ENCODE peak calls at places on chromosomes 2 and 18, in four cellular contexts. One of them, this sample, is unnamed.

GRCh38 chr2:231394201-231395141 is 1.0 kb upstream of the B3GNT7 start:
- DNase-seq in testis: no peak
- DNase-seq in stomach: no peak
- DNase-seq in upper lobe of left lung: peak
- DNase-seq in this sample: peak

GRCh38 chr18:76588591-76589303 is 93.7 kb upstream of the ZNF516 start:
- DNase-seq in testis: peak
- DNase-seq in stomach: peak
- DNase-seq in upper lobe of left lung: no peak
- DNase-seq in this sample: no peak

GRCh38 chr2:220051716-220052115 is 424.3 kb downstream of the SLC4A3 start:
- DNase-seq in testis: no peak
- DNase-seq in stomach: no peak
- DNase-seq in upper lobe of left lung: no peak
- DNase-seq in this sample: no peak

GRCh38 chr2:101223814-101224231 is 28.9 kb upstream of the CNOT11 start:
- DNase-seq in testis: no peak
- DNase-seq in stomach: no peak
- DNase-seq in upper lobe of left lung: peak
- DNase-seq in this sample: no peak

GRCh38 chr2:96082211-96083063 is 33.9 kb downstream of the ADRA2B start:
- DNase-seq in testis: no peak
- DNase-seq in stomach: no peak
- DNase-seq in upper lobe of left lung: peak
- DNase-seq in this sample: no peak

GRCh38 chr2:67865871-67866386 is 196.9 kb downstream of the C1D start:
- DNase-seq in testis: no peak
- DNase-seq in stomach: no peak
- DNase-seq in upper lobe of left lung: no peak
- DNase-seq in this sample: no peak

GRCh38 chr2:28565033-28565432 is 69.2 kb downstream of the PLB1 start:
- DNase-seq in testis: no peak
- DNase-seq in stomach: no peak
- DNase-seq in upper lobe of left lung: no peak
- DNase-seq in this sample: no peak

GRCh38 chr18:13464432-13465125 is 246.0 kb downstream of the LDLRAD4 start:
- DNase-seq in testis: no peak
- DNase-seq in stomach: peak
- DNase-seq in upper lobe of left lung: peak
- DNase-seq in this sample: peak

GRCh38 chr2:138433995-138434991 is 67.3 kb upstream of the SPOPL start:
- DNase-seq in testis: no peak
- DNase-seq in stomach: no peak
- DNase-seq in upper lobe of left lung: no peak
- DNase-seq in this sample: no peak

GRCh38 chr2:169757778-169758177 is 24.1 kb downstream of the KLHL23 start:
- DNase-seq in testis: no peak
- DNase-seq in stomach: no peak
- DNase-seq in upper lobe of left lung: no peak
- DNase-seq in this sample: no peak

GRCh38 chr2:215355801-215356200 is 43.9 kb downstream of the ATIC start:
- DNase-seq in testis: no peak
- DNase-seq in stomach: no peak
- DNase-seq in upper lobe of left lung: no peak
- DNase-seq in this sample: no peak

GRCh38 chr2:10362898-10363195 is 60.1 kb downstream of the HPCAL1 start:
- DNase-seq in testis: no peak
- DNase-seq in stomach: no peak
- DNase-seq in upper lobe of left lung: no peak
- DNase-seq in this sample: no peak

GRCh38 chr2:76274154-76274553 is 563.4 kb upstream of the GCFC2 start:
- DNase-seq in testis: no peak
- DNase-seq in stomach: no peak
- DNase-seq in upper lobe of left lung: no peak
- DNase-seq in this sample: no peak

GRCh38 chr2:134218928-134219707 is 34.8 kb upstream of the MGAT5 start:
- DNase-seq in testis: no peak
- DNase-seq in stomach: no peak
- DNase-seq in upper lobe of left lung: peak
- DNase-seq in this sample: no peak

GRCh38 chr18:12862467-12862866 is 21.6 kb downstream of the PTPN2 start:
- DNase-seq in testis: no peak
- DNase-seq in stomach: peak
- DNase-seq in upper lobe of left lung: peak
- DNase-seq in this sample: peak

GRCh38 chr2:7899923-7900322 is 781.9 kb upstream of the ID2 start:
- DNase-seq in testis: no peak
- DNase-seq in stomach: no peak
- DNase-seq in upper lobe of left lung: no peak
- DNase-seq in this sample: no peak

GRCh38 chr2:239763433-239764097 is 261.6 kb downstream of the NDUFA10 start:
- DNase-seq in testis: peak
- DNase-seq in stomach: no peak
- DNase-seq in upper lobe of left lung: no peak
- DNase-seq in this sample: no peak

GRCh38 chr2:120990451-120990871 is 254.8 kb downstream of the GLI2 start:
- DNase-seq in testis: no peak
- DNase-seq in stomach: peak
- DNase-seq in upper lobe of left lung: no peak
- DNase-seq in this sample: no peak

GRCh38 chr2:47344890-47345583 is 57.9 kb upstream of the MSH2 start:
- DNase-seq in testis: peak
- DNase-seq in stomach: peak
- DNase-seq in upper lobe of left lung: peak
- DNase-seq in this sample: peak

GRCh38 chr2:96163768-96164429 is 18.7 kb upstream of the DUSP2 start:
- DNase-seq in testis: no peak
- DNase-seq in stomach: no peak
- DNase-seq in upper lobe of left lung: peak
- DNase-seq in this sample: no peak

GRCh38 chr2:18719978-18720775 is 130.8 kb upstream of the NT5C1B start:
- DNase-seq in testis: no peak
- DNase-seq in stomach: no peak
- DNase-seq in upper lobe of left lung: no peak
- DNase-seq in this sample: no peak

GRCh38 chr2:66434679-66435548 is at the start of gene MEIS1:
- DNase-seq in testis: peak
- DNase-seq in stomach: peak
- DNase-seq in upper lobe of left lung: peak
- DNase-seq in this sample: peak

GRCh38 chr2:66433945-66434678 is 813 bp upstream of the MEIS1 start:
- DNase-seq in testis: peak
- DNase-seq in stomach: peak
- DNase-seq in upper lobe of left lung: no peak
- DNase-seq in this sample: peak

GRCh38 chr2:66431840-66432511 is 2.9 kb upstream of the MEIS1 start:
- DNase-seq in testis: no peak
- DNase-seq in stomach: no peak
- DNase-seq in upper lobe of left lung: no peak
- DNase-seq in this sample: no peak

GRCh38 chr2:66433695-66433944 is 1.3 kb upstream of the MEIS1 start:
- DNase-seq in testis: no peak
- DNase-seq in stomach: no peak
- DNase-seq in upper lobe of left lung: no peak
- DNase-seq in this sample: no peak

DNA sequence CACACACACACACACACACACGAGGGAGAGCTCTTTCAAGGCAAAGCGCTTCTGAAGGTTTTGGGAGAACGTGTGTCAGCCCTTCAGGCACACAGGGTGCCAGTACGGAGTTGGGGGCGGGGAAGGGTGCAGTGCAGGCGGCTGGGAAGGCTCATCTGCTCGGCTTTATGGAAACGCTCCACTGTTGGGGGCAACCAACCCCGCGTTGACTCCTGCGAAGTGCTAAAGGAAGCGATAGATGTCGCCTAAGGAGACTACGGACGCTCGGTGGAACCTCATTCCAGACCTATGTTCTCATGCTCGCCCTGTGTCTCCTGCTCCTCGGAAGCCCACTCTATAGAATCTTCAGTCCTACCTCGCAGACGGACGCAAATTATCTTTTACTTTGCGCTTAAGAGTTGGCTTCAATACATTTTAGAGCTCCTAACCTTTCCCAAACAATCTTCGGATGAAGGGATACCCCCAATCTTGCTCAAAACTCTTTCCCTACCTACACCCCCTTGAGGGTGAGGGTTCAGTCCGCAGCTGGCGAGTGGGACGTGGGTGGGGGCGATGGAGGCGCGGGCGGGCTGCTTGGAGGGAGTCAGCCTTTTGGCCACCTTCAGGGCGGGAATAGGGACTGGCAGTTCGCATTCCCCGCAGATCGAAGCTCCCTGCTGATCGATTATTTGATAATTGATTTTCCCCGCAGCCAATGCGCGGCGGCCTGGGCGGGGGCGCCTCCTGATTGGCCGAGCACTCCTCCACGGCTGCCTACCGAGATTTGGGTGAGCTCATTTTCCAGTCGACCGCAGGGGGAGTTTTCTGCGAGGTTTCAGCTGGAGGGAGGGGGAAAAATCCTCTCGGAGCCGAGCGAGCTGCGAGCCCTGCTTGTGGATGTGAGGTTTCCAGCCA is 1.9 kb upstream of the MEIS1 start:
- DNase-seq in testis: peak
- DNase-seq in stomach: peak
- DNase-seq in upper lobe of left lung: peak
- DNase-seq in this sample: peak
- TF ChIP-seq POLR2A in testis: no peak
- TF ChIP-seq POLR2A in stomach: no peak
- TF ChIP-seq POLR2A in upper lobe of left lung: no peak
- TF ChIP-seq POLR2A in this sample: peak

DNA sequence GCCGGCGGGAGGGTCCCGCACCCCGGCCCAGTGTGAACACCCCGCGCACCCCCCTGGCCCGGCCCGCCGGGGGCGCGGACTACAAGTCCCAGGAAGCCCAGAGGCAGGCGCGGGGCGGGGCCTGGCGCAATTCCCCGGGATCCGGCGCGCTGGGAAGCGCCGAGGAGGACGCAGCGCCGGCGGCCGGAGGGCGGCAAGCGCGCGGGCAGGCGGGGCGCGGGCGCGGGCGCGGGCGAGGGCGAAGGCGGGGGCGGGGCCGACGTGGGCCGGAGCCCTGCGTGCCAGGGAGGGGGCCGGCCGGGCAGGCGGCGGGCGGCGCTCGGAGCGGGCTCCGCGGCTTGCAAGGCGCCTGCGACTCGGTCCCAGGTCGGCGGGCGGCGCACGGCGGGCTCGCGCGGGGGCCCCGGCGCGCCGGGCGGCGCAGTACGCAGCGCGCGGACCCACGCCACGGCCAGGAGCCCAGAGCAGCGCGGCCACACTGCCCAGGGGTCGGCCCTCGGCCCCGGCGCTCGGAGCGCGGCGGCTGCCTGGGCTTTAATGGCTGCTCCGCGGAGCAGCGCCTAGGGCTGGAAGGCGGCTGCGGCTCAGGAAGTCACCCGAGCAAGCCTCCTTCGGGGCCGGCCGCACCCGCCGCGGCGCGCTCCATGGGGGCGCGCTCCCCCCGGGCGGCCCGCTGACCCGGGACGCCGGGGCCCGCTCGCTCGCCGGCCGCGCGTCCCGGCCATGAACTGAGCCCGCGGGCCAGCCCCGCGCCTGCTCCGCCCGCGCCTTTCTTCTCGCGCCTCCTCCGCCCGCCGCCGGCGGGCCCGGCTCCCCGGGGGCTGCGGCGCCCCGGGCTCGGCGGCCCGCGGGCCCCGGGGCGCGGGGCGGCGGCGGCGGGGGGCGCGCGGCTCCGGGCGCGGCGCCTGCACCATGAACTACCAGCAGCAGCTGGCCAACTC is at the start of gene AGAP1:
- DNase-seq in testis: peak
- DNase-seq in stomach: peak
- DNase-seq in upper lobe of left lung: peak
- DNase-seq in this sample: peak
- TF ChIP-seq POLR2A in testis: no peak
- TF ChIP-seq POLR2A in stomach: no peak
- TF ChIP-seq POLR2A in upper lobe of left lung: peak
- TF ChIP-seq POLR2A in this sample: peak

GRCh38 chr2:43178602-43179542 is 47.5 kb downstream of the ZFP36L2 start:
- DNase-seq in testis: peak
- DNase-seq in stomach: peak
- DNase-seq in upper lobe of left lung: peak
- DNase-seq in this sample: peak
- TF ChIP-seq POLR2A in testis: no peak
- TF ChIP-seq POLR2A in stomach: no peak
- TF ChIP-seq POLR2A in upper lobe of left lung: no peak
- TF ChIP-seq POLR2A in this sample: no peak

DNA sequence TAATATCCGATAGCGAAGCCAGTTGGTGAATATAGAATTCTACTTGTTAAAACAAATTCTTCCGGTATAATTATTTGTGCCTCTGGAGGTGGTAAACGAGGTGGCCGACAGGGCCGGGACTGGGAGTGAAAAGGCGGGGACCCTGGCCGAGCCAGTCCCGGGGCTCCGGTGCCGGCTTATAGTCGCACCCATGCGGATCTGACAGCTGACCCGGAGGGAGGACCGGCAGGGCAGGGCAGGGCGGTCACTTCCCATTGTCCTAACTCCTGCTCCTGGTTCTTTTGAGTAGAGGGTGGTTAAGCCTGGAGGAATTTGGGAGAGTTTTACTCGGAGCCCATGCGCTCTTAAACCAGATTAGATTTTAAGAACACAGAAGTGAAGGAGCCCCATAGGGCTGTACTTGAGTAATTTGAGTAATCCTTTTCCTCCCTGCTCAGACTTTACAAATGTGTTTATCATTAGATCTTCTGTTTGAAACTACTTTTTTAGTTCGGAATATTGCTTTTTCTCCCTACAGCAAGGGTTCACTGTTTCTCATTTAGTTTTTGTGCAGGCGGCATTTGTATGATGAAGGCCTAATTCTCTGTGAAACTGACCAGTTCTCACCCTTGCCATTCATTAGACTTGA is 1.8 kb downstream of the B3GNT2 start:
- DNase-seq in testis: peak
- DNase-seq in stomach: peak
- DNase-seq in upper lobe of left lung: peak
- DNase-seq in this sample: peak
- TF ChIP-seq POLR2A in testis: no peak
- TF ChIP-seq POLR2A in stomach: no peak
- TF ChIP-seq POLR2A in upper lobe of left lung: no peak
- TF ChIP-seq POLR2A in this sample: no peak